ENCODE peak calls at places on chromosomes 7 and 10, in four cellular contexts. U is stomach, O is small intestine, D is keratinocyte. B is an unnamed sample. For H3K4me1, the result is how much of the 10 kb centered on the place peaks cover.

GRCh38 chr7:44561962-44562621 is 11.6 kb downstream of the DDX56 start:
- DNase-seq in D (no peak), O (peak), U (peak), B (no peak)

GRCh38 chr10:44396671-44397191 is 11.8 kb upstream of the CXCL12 start:
- DNase-seq in D (no peak), U (no peak), O (no peak), B (no peak)

GRCh38 chr7:17611611-17612010 is 313.2 kb downstream of the AHR start:
- DNase-seq in O (no peak), U (no peak), D (no peak), B (no peak)

GRCh38 chr10:7622969-7623368 is 43.8 kb downstream of the ITIH5 start:
- DNase-seq in U (no peak), O (no peak), D (no peak), B (no peak)

GRCh38 chr7:77506899-77507298 is 30.2 kb upstream of the PTPN12 start:
- DNase-seq in O (no peak), D (no peak), U (no peak), B (no peak)

GRCh38 chr7:92698237-92698841 is 108.1 kb upstream of the FAM133B start:
- DNase-seq in O (peak), D (no peak), U (peak), B (no peak)

GRCh38 chr10:17169807-17170206 is 31.7 kb downstream of the TRDMT1 start:
- DNase-seq in O (no peak), U (no peak), D (no peak), B (no peak)

GRCh38 chr7:32588657-32589056 is 93.4 kb downstream of the AVL9 start:
- DNase-seq in U (no peak), D (no peak), O (no peak), B (no peak)

GRCh38 chr10:79322616-79323566 is 24.4 kb upstream of the PPIF start:
- DNase-seq in O (peak), D (no peak), U (peak), B (peak)

GRCh38 chr7:131898418-131898817 is 342.0 kb upstream of the PODXL start:
- DNase-seq in U (no peak), O (no peak), D (no peak), B (no peak)

GRCh38 chr7:150567168-150567567 is at the start of gene GIMAP4:
- DNase-seq in U (no peak), O (peak), D (no peak), B (no peak)

GRCh38 chr10:124251317-124251716 is 157.9 kb upstream of the CHST15 start:
- DNase-seq in O (peak), D (no peak), U (no peak), B (no peak)

GRCh38 chr7:30226593-30227268 is 57.7 kb upstream of the ZNRF2 start:
- DNase-seq in O (peak), U (peak), D (peak), B (no peak)

GRCh38 chr7:63073736-63074135 is 924.9 kb upstream of the ZNF722 start:
- DNase-seq in D (no peak), U (no peak), O (no peak), B (no peak)

GRCh38 chr10:86969421-86970041 is 1.2 kb downstream of the ADIRF start:
- DNase-seq in O (peak), D (no peak), U (peak), B (no peak)

GRCh38 chr10:75651452-75651851 is 220.0 kb downstream of the LRMDA start:
- DNase-seq in U (no peak), O (peak), D (peak), B (no peak)
- H3K4me1 ChIP-seq in U (under half), O (under half), D (under half), B (under half)

DNA sequence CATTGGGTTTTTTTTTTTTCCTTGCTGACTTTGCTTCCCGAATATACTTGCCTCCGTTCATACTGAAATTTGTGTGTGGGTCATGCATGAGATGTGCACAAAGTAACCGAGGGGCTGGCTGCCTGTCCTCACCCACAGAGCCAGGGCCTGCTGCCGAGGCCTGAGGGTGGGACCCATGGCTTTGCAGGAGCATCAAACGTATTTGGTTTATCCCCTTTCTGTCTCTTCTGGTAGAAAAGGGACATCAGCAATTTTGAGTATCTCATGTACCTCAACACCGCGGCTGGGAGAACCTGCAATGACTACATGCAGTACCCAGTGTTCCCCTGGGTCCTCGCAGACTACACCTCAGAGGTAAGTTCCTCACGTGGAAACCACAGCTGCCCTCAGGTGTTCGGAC is 3.5 kb upstream of the LRRC18 start:
- DNase-seq in O (no peak), U (no peak), D (no peak), B (no peak)
- H3K27ac ChIP-seq in O (no peak), U (no peak), D (no peak), B (no peak)

GRCh38 chr10:77588886-77589285 is 48.7 kb downstream of the KCNMA1 start:
- DNase-seq in U (no peak), O (no peak), D (no peak), B (no peak)

GRCh38 chr10:77592946-77593636 is 44.5 kb downstream of the KCNMA1 start:
- DNase-seq in D (peak), O (peak), U (peak), B (no peak)

GRCh38 chr10:77592510-77592909 is 45.1 kb downstream of the KCNMA1 start:
- DNase-seq in O (no peak), D (no peak), U (no peak), B (no peak)

GRCh38 chr10:77590344-77591237 is 47.0 kb downstream of the KCNMA1 start:
- DNase-seq in D (no peak), O (no peak), U (no peak), B (no peak)

DNA sequence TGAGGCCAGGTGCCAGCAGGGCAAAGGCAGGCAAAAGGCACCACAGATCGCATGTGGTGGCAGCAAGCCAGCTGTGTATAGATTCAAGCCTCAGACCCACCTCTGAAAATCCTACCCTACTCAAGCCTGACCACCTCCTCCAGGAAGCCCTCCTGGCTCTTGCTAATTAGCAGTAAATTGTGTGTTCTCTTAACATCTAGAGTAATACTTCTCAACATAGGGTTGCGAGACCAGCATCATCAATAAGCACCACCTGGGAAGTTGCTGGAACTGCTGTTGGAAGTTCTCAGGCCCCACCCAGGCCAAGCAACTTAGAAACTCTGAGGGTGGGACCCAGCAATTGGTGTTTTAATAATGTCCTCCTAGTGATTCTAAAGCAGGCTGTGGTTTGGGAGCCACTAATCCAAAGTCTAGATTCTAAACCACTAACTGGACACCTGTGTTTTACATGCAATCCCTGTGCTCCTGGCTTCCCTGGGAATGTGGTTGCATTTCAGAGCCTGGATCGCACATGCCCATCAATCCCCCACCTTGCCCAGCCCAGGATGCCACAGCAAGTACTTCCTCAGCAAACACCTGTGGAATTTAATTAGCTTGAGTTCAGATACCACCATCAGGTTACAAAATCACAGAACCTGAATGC is 46.2 kb downstream of the KCNMA1 start:
- DNase-seq in D (no peak), O (no peak), U (no peak), B (no peak)
- H3K4me1 ChIP-seq in D (under half), O (under half), U (half or more), B (under half)

GRCh38 chr7:2688409-2689342 is 674 bp downstream of the AMZ1 start:
- DNase-seq in U (no peak), D (no peak), O (no peak), B (no peak)

GRCh38 chr7:2689343-2689847 is 1.4 kb downstream of the AMZ1 start:
- DNase-seq in O (no peak), D (no peak), U (no peak), B (no peak)

GRCh38 chr7:2687881-2688318 is at the start of gene AMZ1:
- DNase-seq in O (no peak), U (no peak), D (no peak), B (no peak)

GRCh38 chr7:2691223-2691818 is 3.3 kb downstream of the AMZ1 start:
- DNase-seq in O (no peak), U (no peak), D (no peak), B (no peak)

DNA sequence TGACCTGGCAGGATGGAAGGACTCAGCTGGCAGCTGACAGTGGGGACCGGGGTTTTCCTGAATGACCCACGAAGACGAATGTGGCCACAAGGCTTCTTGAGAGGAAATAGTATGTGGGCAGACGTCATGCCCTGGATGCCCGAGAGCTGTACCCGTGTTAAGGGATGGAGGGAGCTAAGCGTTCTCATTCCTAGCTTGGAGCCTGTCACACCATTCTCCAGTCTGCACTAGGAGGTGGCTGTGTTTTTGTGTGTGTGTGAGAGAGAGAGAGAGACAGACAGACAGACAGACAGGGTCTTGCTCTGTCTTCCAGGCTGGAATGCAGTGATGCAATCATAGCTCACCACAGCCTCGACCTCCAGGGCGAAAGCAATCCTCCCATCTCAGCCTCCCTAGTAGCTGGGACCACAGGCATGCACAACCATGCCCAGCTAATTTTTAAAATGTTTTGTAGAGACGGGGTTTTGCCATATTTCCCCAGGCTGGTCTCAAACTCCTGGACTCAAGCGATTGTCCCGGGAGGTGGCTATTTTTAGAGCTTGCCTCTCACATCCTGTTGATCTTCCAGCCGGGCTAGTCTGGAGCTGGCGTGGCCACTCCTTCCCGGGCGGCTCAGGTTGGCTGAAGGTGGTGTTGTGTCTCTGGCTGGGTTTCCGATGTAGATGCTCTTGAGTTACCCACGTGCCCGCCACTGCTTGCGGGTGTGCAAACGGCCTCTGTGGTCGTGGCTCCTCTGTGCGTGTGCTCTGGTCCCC is 2.1 kb downstream of the AMZ1 start:
- DNase-seq in O (no peak), D (no peak), U (no peak), B (no peak)
- H3K27ac ChIP-seq in O (no peak), D (no peak), U (no peak), B (no peak)

B was measured in breast epithelium.